ENCODE peak calls at places on chromosomes 7 and 10, in five cellular contexts. One of them, this sample, is unnamed. For H3K27me3 and H3K4me1, the result is how much of the 10 kb centered on the place peaks cover.

GRCh38 chr7:128104109-128104742 is 73.0 kb upstream of the LRRC4 start:
- DNase-seq in CD8-positive, alpha-beta memory T cell: no peak
- DNase-seq in heart right ventricle: peak
- DNase-seq in spleen: peak
- DNase-seq in MM.1S: no peak
- DNase-seq in this sample: no peak

GRCh38 chr10:3525832-3526449 is 259.1 kb downstream of the KLF6 start:
- DNase-seq in MM.1S: no peak
- DNase-seq in CD8-positive, alpha-beta memory T cell: no peak
- DNase-seq in heart right ventricle: no peak
- DNase-seq in spleen: no peak
- DNase-seq in this sample: peak

GRCh38 chr10:59175538-59176240 is 754 bp upstream of the PHYHIPL start:
- DNase-seq in spleen: no peak
- DNase-seq in heart right ventricle: no peak
- DNase-seq in MM.1S: no peak
- DNase-seq in CD8-positive, alpha-beta memory T cell: no peak
- DNase-seq in this sample: no peak

GRCh38 chr10:79321951-79322350 is 25.3 kb upstream of the PPIF start:
- DNase-seq in heart right ventricle: no peak
- DNase-seq in MM.1S: no peak
- DNase-seq in CD8-positive, alpha-beta memory T cell: no peak
- DNase-seq in spleen: no peak
- DNase-seq in this sample: no peak

GRCh38 chr10:46239999-46240683 is 46.7 kb upstream of the ANTXRL start:
- DNase-seq in CD8-positive, alpha-beta memory T cell: no peak
- DNase-seq in heart right ventricle: no peak
- DNase-seq in MM.1S: no peak
- DNase-seq in spleen: no peak
- DNase-seq in this sample: no peak

GRCh38 chr10:99280472-99280871 is 44.8 kb upstream of the HPSE2 start:
- DNase-seq in MM.1S: no peak
- DNase-seq in spleen: no peak
- DNase-seq in CD8-positive, alpha-beta memory T cell: no peak
- DNase-seq in heart right ventricle: no peak
- DNase-seq in this sample: no peak

GRCh38 chr10:122555431-122555830 is 5.1 kb upstream of the DMBT1 start:
- DNase-seq in MM.1S: no peak
- DNase-seq in CD8-positive, alpha-beta memory T cell: no peak
- DNase-seq in spleen: no peak
- DNase-seq in heart right ventricle: no peak
- DNase-seq in this sample: no peak

GRCh38 chr10:32256613-32257437 is 90.1 kb downstream of the EPC1 start:
- DNase-seq in spleen: peak
- DNase-seq in MM.1S: peak
- DNase-seq in CD8-positive, alpha-beta memory T cell: peak
- DNase-seq in heart right ventricle: peak
- DNase-seq in this sample: peak

GRCh38 chr10:88249450-88249849 is 333.7 kb downstream of the RNLS start:
- DNase-seq in CD8-positive, alpha-beta memory T cell: no peak
- DNase-seq in heart right ventricle: no peak
- DNase-seq in MM.1S: no peak
- DNase-seq in spleen: no peak
- DNase-seq in this sample: no peak

GRCh38 chr7:71348751-71349415 is 216.9 kb downstream of the GALNT17 start:
- DNase-seq in CD8-positive, alpha-beta memory T cell: no peak
- DNase-seq in MM.1S: no peak
- DNase-seq in spleen: no peak
- DNase-seq in heart right ventricle: no peak
- DNase-seq in this sample: no peak

GRCh38 chr10:13117842-13118783 is 18.1 kb downstream of the OPTN start:
- DNase-seq in spleen: no peak
- DNase-seq in MM.1S: no peak
- DNase-seq in CD8-positive, alpha-beta memory T cell: no peak
- DNase-seq in heart right ventricle: no peak
- DNase-seq in this sample: no peak

GRCh38 chr7:156031679-156032478 is 219.6 kb upstream of the SHH start:
- DNase-seq in MM.1S: no peak
- DNase-seq in heart right ventricle: no peak
- DNase-seq in spleen: no peak
- DNase-seq in CD8-positive, alpha-beta memory T cell: no peak
- DNase-seq in this sample: no peak

GRCh38 chr10:98642281-98642680 is 195.5 kb upstream of the HPS1 start:
- DNase-seq in spleen: no peak
- DNase-seq in CD8-positive, alpha-beta memory T cell: no peak
- DNase-seq in MM.1S: no peak
- DNase-seq in heart right ventricle: no peak
- DNase-seq in this sample: no peak

GRCh38 chr10:25682203-25682950 is 251.7 kb upstream of the MYO3A start:
- DNase-seq in heart right ventricle: peak
- DNase-seq in MM.1S: no peak
- DNase-seq in CD8-positive, alpha-beta memory T cell: no peak
- DNase-seq in spleen: no peak
- DNase-seq in this sample: no peak
- H3K27me3 ChIP-seq in heart right ventricle: under half
- H3K27me3 ChIP-seq in MM.1S: under half
- H3K27me3 ChIP-seq in CD8-positive, alpha-beta memory T cell: under half
- H3K27me3 ChIP-seq in spleen: under half
- H3K27me3 ChIP-seq in this sample: under half

DNA sequence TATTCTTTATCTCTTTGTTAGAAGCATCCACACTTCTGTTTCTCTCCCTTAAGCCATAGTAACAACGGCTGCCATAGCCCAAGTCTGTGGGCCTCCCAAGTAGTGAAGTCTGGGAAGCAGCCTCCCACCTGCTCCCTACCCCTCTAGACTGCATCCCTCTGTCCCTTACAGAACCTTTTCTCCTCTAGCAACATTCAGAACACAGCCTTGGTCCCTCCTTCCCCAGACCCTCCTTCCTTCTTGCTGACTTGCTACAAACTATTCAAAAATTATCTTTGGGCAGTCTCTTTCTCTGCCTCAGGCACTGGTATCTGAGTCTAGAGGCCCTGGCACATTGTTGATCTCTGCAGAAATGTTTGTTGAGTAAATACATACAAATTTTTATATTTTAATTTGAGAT is 2.3 kb upstream of the NYAP1 start:
- DNase-seq in MM.1S: no peak
- DNase-seq in spleen: no peak
- DNase-seq in heart right ventricle: no peak
- DNase-seq in CD8-positive, alpha-beta memory T cell: no peak
- DNase-seq in this sample: no peak
- H3K4me3 ChIP-seq in MM.1S: no peak
- H3K4me3 ChIP-seq in spleen: no peak
- H3K4me3 ChIP-seq in heart right ventricle: no peak
- H3K4me3 ChIP-seq in CD8-positive, alpha-beta memory T cell: no peak
- H3K4me3 ChIP-seq in this sample: no peak

DNA sequence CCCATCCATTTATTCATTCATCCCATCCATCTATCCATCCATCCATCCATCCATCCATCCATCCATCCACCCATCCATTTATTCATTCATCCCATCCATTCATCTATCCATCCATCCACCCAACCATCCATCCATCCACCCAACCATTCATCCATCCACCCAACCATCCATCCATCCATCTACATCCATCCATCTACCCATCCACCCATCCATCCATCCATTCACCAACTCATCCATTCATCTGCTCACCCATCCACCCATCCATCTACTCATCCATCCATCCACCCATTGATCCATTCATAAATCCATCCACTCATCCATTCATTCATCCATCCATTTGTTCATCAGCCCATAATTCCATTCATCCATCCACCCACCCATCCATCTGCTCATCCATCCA is 56.4 kb downstream of the PFKFB3 start:
- DNase-seq in MM.1S: no peak
- DNase-seq in CD8-positive, alpha-beta memory T cell: no peak
- DNase-seq in heart right ventricle: no peak
- DNase-seq in spleen: no peak
- DNase-seq in this sample: no peak
- H3K4me1 ChIP-seq in MM.1S: under half
- H3K4me1 ChIP-seq in CD8-positive, alpha-beta memory T cell: under half
- H3K4me1 ChIP-seq in heart right ventricle: under half
- H3K4me1 ChIP-seq in spleen: under half
- H3K4me1 ChIP-seq in this sample: under half

GRCh38 chr10:7671121-7671520 is 4.4 kb upstream of the ITIH5 start:
- DNase-seq in CD8-positive, alpha-beta memory T cell: no peak
- DNase-seq in heart right ventricle: no peak
- DNase-seq in spleen: no peak
- DNase-seq in MM.1S: no peak
- DNase-seq in this sample: no peak
- H3K27me3 ChIP-seq in CD8-positive, alpha-beta memory T cell: under half
- H3K27me3 ChIP-seq in heart right ventricle: under half
- H3K27me3 ChIP-seq in spleen: under half
- H3K27me3 ChIP-seq in MM.1S: under half
- H3K27me3 ChIP-seq in this sample: under half

GRCh38 chr7:112945046-112945445 is 141.6 kb downstream of the GPR85 start:
- DNase-seq in CD8-positive, alpha-beta memory T cell: no peak
- DNase-seq in heart right ventricle: no peak
- DNase-seq in spleen: no peak
- DNase-seq in MM.1S: no peak
- DNase-seq in this sample: no peak
- H3K4me3 ChIP-seq in CD8-positive, alpha-beta memory T cell: no peak
- H3K4me3 ChIP-seq in heart right ventricle: no peak
- H3K4me3 ChIP-seq in spleen: no peak
- H3K4me3 ChIP-seq in MM.1S: no peak
- H3K4me3 ChIP-seq in this sample: no peak

DNA sequence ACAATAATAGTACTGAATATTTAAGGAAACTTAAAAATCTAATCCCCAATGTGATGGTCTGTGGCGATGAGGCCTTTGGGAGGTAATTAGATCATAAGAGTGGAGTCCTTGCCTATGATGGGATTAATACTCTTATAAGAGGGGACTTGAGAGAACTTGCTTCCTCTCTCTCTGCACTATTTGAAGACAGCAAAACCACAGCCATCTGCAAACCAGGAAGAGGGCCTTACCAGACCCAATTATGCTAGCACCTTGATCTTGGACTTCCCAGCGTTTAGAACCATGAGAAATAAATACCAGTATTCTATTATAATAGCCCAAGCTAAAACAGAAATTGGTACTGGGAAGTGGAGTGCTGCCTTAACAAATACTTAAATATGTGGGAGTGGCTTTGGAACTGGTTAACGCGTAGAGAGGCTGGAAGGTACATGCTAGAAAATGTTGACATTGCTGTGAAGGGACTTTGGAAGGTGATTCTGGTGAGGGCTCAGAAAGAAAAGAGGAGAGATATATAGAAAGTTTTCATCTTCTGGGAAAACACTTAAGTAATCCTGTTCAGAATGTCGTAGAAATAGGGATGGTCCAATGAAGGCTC is 91.4 kb downstream of the JAZF1 start:
- DNase-seq in CD8-positive, alpha-beta memory T cell: no peak
- DNase-seq in MM.1S: no peak
- DNase-seq in spleen: no peak
- DNase-seq in heart right ventricle: no peak
- DNase-seq in this sample: no peak
- H3K4me1 ChIP-seq in CD8-positive, alpha-beta memory T cell: under half
- H3K4me1 ChIP-seq in MM.1S: under half
- H3K4me1 ChIP-seq in spleen: under half
- H3K4me1 ChIP-seq in heart right ventricle: under half
- H3K4me1 ChIP-seq in this sample: under half

DNA sequence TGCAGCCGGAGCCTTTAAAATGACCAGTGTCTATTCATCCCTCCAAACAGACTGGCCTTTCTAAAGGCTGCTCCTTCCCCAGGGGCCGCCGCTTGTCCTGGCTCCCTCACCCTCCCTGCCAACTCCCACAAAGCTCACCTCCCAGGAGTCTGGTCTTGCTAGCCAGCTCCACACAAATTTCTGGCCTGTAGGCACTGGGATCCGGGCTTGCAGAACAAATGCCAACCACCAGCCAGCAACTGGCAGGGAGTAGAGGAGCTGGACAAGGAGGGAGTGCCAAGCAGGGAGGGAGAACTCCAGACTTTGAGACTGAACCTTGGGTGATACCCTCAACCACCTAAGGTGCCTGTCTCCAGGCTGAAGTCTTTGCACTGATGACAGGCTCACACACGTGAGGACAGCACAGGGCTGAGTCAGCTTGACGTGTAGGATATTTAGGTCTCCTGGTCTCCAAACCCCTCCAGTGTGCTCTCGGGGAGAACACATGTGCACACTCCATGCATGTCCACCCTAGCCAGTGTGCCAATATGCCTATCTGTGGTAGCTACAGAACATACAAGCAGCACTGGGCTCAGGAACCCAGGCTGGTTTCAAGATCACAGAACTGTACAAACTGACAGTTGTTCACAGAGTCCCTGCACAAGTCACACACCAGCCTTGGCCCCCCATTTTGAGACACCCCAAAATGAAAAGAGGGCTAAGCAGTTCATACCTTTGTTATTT is 6.0 kb downstream of the PAX2 start:
- DNase-seq in MM.1S: no peak
- DNase-seq in CD8-positive, alpha-beta memory T cell: no peak
- DNase-seq in heart right ventricle: no peak
- DNase-seq in spleen: no peak
- DNase-seq in this sample: no peak
- H3K27me3 ChIP-seq in MM.1S: half or more
- H3K27me3 ChIP-seq in CD8-positive, alpha-beta memory T cell: under half
- H3K27me3 ChIP-seq in heart right ventricle: half or more
- H3K27me3 ChIP-seq in spleen: half or more
- H3K27me3 ChIP-seq in this sample: half or more